ENCODE peak calls at places on chromosomes 16 and 17, in four cellular contexts. J is prostate gland; T is effector memory CD4-positive, alpha-beta T cell; V is CD8-positive, alpha-beta T cell. Z is an unnamed sample.

GRCh38 chr17:17495448-17496188 is 577 bp downstream of the RASD1 start:
- DNase-seq in T (no peak), J (peak), V (peak), Z (no peak)

GRCh38 chr16:4494746-4495490 is 18.7 kb downstream of the HMOX2 start:
- DNase-seq in V (no peak), T (no peak), J (no peak), Z (no peak)

GRCh38 chr17:31509095-31509804 is 117.8 kb downstream of the RAB11FIP4 start:
- DNase-seq in J (no peak), V (no peak), T (no peak), Z (peak)

GRCh38 chr16:31453255-31454204 is 5.8 kb upstream of the ARMC5 start:
- DNase-seq in V (no peak), T (no peak), J (no peak), Z (no peak)

GRCh38 chr17:42275527-42276358 is 448 bp downstream of the STAT5B start:
- DNase-seq in J (no peak), T (peak), V (peak), Z (no peak)

GRCh38 chr17:27361695-27362094 is 67.8 kb downstream of the WSB1 start:
- DNase-seq in J (no peak), T (no peak), V (no peak), Z (no peak)

GRCh38 chr16:88531931-88532433 is 38.2 kb upstream of the ZC3H18 start:
- DNase-seq in V (no peak), T (no peak), J (no peak), Z (no peak)

GRCh38 chr16:11405331-11406176 is 60.3 kb downstream of the RMI2 start:
- DNase-seq in T (no peak), J (no peak), V (peak), Z (peak)

GRCh38 chr16:87832759-87833502 is 36.4 kb downstream of the SLC7A5 start:
- DNase-seq in T (no peak), V (no peak), J (no peak), Z (no peak)

GRCh38 chr16:22813946-22814325 is at the start of gene HS3ST2:
- DNase-seq in V (no peak), T (no peak), J (peak), Z (no peak)

GRCh38 chr17:48620497-48621139 is 5.5 kb upstream of the HOXB8 start:
- DNase-seq in T (no peak), J (no peak), V (no peak), Z (no peak)

GRCh38 chr17:29930399-29931010 is 477 bp upstream of the SSH2 start:
- DNase-seq in V (peak), T (no peak), J (peak), Z (no peak)

GRCh38 chr17:57486978-57487377 is 230.7 kb downstream of the MSI2 start:
- DNase-seq in J (peak), V (no peak), T (no peak), Z (peak)

GRCh38 chr16:4471869-4472268 is 2.6 kb downstream of the NMRAL1 start:
- DNase-seq in V (no peak), J (no peak), T (no peak), Z (no peak)

GRCh38 chr16:56424791-56425438 is 430 bp downstream of the AMFR start:
- DNase-seq in J (peak), V (peak), T (peak), Z (no peak)

GRCh38 chr16:19377864-19378263 is 39.8 kb upstream of the TMC5 start:
- DNase-seq in T (no peak), V (no peak), J (no peak), Z (peak)

GRCh38 chr17:72571813-72572396 is 451.1 kb downstream of the SOX9 start:
- DNase-seq in J (no peak), T (no peak), V (no peak), Z (no peak)

GRCh38 chr16:1332618-1333148 is 762 bp upstream of the BAIAP3 start:
- DNase-seq in T (no peak), V (no peak), J (no peak), Z (no peak)

GRCh38 chr16:1330260-1330914 is 3.1 kb upstream of the BAIAP3 start:
- DNase-seq in J (no peak), V (no peak), T (no peak), Z (no peak)

GRCh38 chr16:1330931-1331711 is 2.3 kb upstream of the BAIAP3 start:
- DNase-seq in T (no peak), J (no peak), V (no peak), Z (no peak)

GRCh38 chr16:1333149-1333812 is at the start of gene BAIAP3:
- DNase-seq in T (peak), V (peak), J (peak), Z (no peak)

GRCh38 chr16:1331712-1332617 is 1.5 kb upstream of the BAIAP3 start:
- DNase-seq in T (peak), V (peak), J (peak), Z (no peak)
- H3K4me3 ChIP-seq in T (peak), V (peak), J (no peak), Z (no peak)

GRCh38 chr17:55266051-55266957 is 1.5 kb downstream of the HLF start:
- DNase-seq in V (no peak), J (no peak), T (peak), Z (no peak)
- H3K4me3 ChIP-seq in V (no peak), J (peak), T (peak), Z (no peak)

GRCh38 chr17:45783593-45784292 is 377 bp upstream of the CRHR1 start:
- DNase-seq in V (no peak), T (no peak), J (peak), Z (no peak)
- H3K4me3 ChIP-seq in V (peak), T (peak), J (peak), Z (no peak)

GRCh38 chr17:37744961-37745800 is at the start of gene HNF1B:
- DNase-seq in J (peak), V (no peak), T (no peak), Z (no peak)
- H3K4me3 ChIP-seq in J (peak), V (no peak), T (peak), Z (no peak)

GRCh38 chr17:50290074-50290702 is 15.9 kb downstream of the TMEM92 start:
- DNase-seq in V (no peak), J (peak), T (no peak), Z (no peak)

GRCh38 chr17:50289268-50289667 is 15.0 kb downstream of the TMEM92 start:
- DNase-seq in V (no peak), T (no peak), J (no peak), Z (no peak)

GRCh38 chr17:50295021-50295420 is 20.8 kb downstream of the TMEM92 start:
- DNase-seq in J (no peak), T (no peak), V (no peak), Z (no peak)

GRCh38 chr17:50288306-50288705 is 14.0 kb downstream of the TMEM92 start:
- DNase-seq in T (no peak), J (no peak), V (no peak), Z (no peak)

GRCh38 chr17:50292465-50292864 is 18.2 kb downstream of the TMEM92 start:
- DNase-seq in J (no peak), T (no peak), V (no peak), Z (no peak)
- H3K4me3 ChIP-seq in J (no peak), T (no peak), V (no peak), Z (no peak)

GRCh38 chr16:50666658-50667496 is 14.2 kb downstream of the SNX20 start:
- DNase-seq in T (no peak), V (peak), J (no peak), Z (peak)
- H3K4me3 ChIP-seq in T (peak), V (peak), J (no peak), Z (no peak)

Z was measured in Jurkat, Clone E6-1.